ENCODE peak calls at places on chromosomes 5 and 9, in seven cellular contexts. Z is HCT116, J is SK-N-SH, G is HepG2, O is H1, B is GM12878, L is K562. U is an unnamed sample.

GRCh38 chr9:20701058-20701457 is 17.0 kb downstream of the FOCAD start:
- DNase-seq in O (no peak), B (no peak), G (no peak), Z (no peak), L (no peak), J (no peak), U (no peak)

GRCh38 chr5:150124596-150124995 is 31.0 kb downstream of the PDGFRB start:
- DNase-seq in Z (no peak), G (no peak), L (no peak), J (no peak), O (no peak), B (no peak), U (no peak)

GRCh38 chr9:78029601-78030552 is 1.7 kb downstream of the GNAQ start:
- DNase-seq in B (no peak), L (no peak), O (no peak), Z (no peak), J (no peak), G (no peak), U (peak; percentile 8)

GRCh38 chr9:112169368-112169767 is 5.7 kb downstream of the SUSD1 start:
- DNase-seq in O (no peak), L (no peak), Z (no peak), J (no peak), G (no peak), B (no peak), U (no peak)

GRCh38 chr5:6704361-6704851 is 8.8 kb upstream of the TENT4A start:
- DNase-seq in G (no peak), L (no peak), B (no peak), Z (no peak), O (no peak), J (no peak), U (no peak)

GRCh38 chr9:114925672-114926071 is 4.7 kb downstream of the TNFSF8 start:
- DNase-seq in L (no peak), O (peak; percentile 49), J (no peak), G (no peak), B (no peak), Z (no peak), U (peak; percentile 84)

GRCh38 chr5:134510970-134511795 is 14.3 kb upstream of the JADE2 start:
- DNase-seq in L (no peak), Z (no peak), O (peak; percentile 78), G (peak; percentile 65), J (no peak), B (no peak), U (peak; percentile 68)

GRCh38 chr9:107750741-107751521 is 261.4 kb upstream of the KLF4 start:
- DNase-seq in Z (peak; percentile 81), G (peak; percentile 13), B (no peak), J (no peak), L (no peak), O (no peak), U (no peak)

GRCh38 chr9:132232522-132232921 is 70.7 kb downstream of the NTNG2 start:
- DNase-seq in J (no peak), B (no peak), L (no peak), O (no peak), Z (no peak), G (no peak), U (no peak)

GRCh38 chr5:160956011-160956410 is 104.0 kb upstream of the ATP10B start:
- DNase-seq in O (no peak), Z (no peak), L (no peak), B (no peak), G (no peak), J (no peak), U (no peak)

GRCh38 chr9:35552837-35553236 is 52.2 kb upstream of the TESK1 start:
- DNase-seq in Z (no peak), J (no peak), G (no peak), B (no peak), L (no peak), O (no peak), U (no peak)

GRCh38 chr5:142821027-142821732 is 51.0 kb downstream of the ARHGAP26 start:
- DNase-seq in B (no peak), O (no peak), Z (no peak), L (no peak), J (no peak), G (no peak), U (no peak)

GRCh38 chr9:114538241-114538640 is 33.0 kb upstream of the WHRN start:
- DNase-seq in J (no peak), B (peak; percentile 7), O (peak; percentile 23), L (peak; percentile 30), Z (peak; percentile 88), G (peak; percentile 37), U (no peak)

GRCh38 chr5:103523319-103523718 is 39.3 kb downstream of the NUDT12 start:
- DNase-seq in B (no peak), L (no peak), J (no peak), Z (no peak), O (no peak), G (peak; percentile 61), U (no peak)

GRCh38 chr5:138351056-138351455 is 1.4 kb upstream of the KDM3B start:
- DNase-seq in B (no peak), O (no peak), J (no peak), G (no peak), L (no peak), Z (no peak), U (no peak)

GRCh38 chr9:135587658-135588057 is 26.1 kb downstream of the PAEP start:
- DNase-seq in B (no peak), L (peak; percentile 76), O (no peak), G (no peak), Z (no peak), J (no peak), U (no peak)

GRCh38 chr9:6034954-6035353 is 19.5 kb upstream of the RANBP6 start:
- DNase-seq in Z (no peak), J (no peak), G (peak; percentile 15), L (no peak), B (no peak), O (no peak), U (no peak)

GRCh38 chr5:142883438-142883837 is 113.3 kb downstream of the ARHGAP26 start:
- DNase-seq in B (no peak), J (no peak), L (no peak), G (no peak), Z (no peak), O (no peak), U (no peak)

GRCh38 chr9:35730486-35730854 is 1.5 kb downstream of the TLN1 start:
- DNase-seq in O (no peak), Z (no peak), J (no peak), B (no peak), G (no peak), L (no peak), U (no peak)

GRCh38 chr9:16824545-16825041 is 45.9 kb downstream of the BNC2 start:
- DNase-seq in B (no peak), O (no peak), J (peak; percentile 39), L (no peak), G (no peak), Z (no peak), U (no peak)

GRCh38 chr5:15248731-15249130 is 251.2 kb upstream of the FBXL7 start:
- DNase-seq in L (no peak), B (no peak), O (no peak), Z (no peak), G (no peak), J (no peak), U (no peak)

DNA sequence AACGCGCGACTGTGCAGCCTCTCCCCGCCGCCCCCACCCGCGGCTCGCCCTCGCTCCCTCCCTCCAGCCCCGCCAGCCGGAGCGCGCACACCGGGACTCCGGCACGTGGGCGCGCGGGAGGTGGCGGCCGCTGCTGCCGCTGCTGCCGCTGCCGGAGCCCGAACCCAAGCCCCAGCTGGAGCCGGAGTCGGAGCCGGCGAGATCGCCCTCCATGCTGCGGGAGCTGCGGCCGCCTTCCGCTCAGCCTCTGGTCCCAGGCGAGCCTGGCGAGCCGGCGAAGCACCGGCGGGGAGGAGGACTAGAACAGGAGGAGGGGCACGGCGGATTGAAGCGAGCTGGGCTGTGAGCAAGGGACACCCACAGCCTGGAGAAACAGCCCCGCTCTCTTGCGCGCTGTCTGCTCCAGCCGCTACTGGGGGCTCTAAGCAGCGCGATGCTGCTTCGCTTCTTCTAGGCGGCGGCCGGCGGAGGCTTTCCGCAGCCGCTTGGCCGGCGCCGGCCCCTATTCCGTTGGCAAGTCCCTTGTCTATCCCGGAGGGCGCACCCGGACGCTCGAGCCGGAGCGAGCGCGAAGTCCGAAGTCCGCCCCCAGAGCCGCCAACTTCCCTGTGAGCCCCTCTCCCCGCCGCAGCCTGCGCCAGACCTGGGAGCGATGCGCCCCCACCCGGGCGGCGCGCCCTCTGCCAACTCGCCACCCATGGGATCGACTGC is 598.7 kb upstream of the SGCD start:
- DNase-seq in J (peak; percentile 83), L (no peak), Z (no peak), B (no peak), O (no peak), G (no peak), U (peak; percentile 27)
- TF ChIP-seq YY1 in J (no peak), L (no peak), Z (no peak), B (no peak), O (peak; percentile 17), G (no peak), U (no peak)

DNA sequence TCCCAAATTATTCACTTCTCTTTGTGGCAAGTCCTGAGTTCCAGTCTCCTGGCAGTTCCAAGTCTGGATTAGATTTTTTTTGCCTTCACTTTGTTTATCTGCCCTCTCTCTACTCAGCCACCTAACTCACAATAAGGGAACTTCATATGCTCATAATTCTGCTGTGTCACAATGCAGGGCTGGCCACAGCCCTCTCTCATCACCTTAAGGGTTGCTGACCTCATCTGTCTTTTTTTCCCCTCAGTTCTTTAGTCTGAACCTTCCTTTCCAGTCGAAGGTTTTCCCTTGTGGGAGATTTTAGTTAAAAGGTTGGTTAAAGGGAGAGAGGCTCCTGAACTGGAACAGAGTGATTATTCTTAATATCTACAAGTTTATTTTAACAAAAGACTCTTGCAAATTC is 4.1 kb downstream of the BAG1 start:
- DNase-seq in B (no peak), O (no peak), J (no peak), L (no peak), Z (no peak), G (no peak), U (no peak)
- H3K36me3 ChIP-seq in B (peaks cover 29% of the 10 kb centered on the region), O (peaks cover 34% of the 10 kb centered on the region), J (peaks cover 54% of the 10 kb centered on the region), L (peaks cover 71% of the 10 kb centered on the region), Z (peaks cover 60% of the 10 kb centered on the region), G (peaks cover 28% of the 10 kb centered on the region), U (peaks cover 72% of the 10 kb centered on the region)

DNA sequence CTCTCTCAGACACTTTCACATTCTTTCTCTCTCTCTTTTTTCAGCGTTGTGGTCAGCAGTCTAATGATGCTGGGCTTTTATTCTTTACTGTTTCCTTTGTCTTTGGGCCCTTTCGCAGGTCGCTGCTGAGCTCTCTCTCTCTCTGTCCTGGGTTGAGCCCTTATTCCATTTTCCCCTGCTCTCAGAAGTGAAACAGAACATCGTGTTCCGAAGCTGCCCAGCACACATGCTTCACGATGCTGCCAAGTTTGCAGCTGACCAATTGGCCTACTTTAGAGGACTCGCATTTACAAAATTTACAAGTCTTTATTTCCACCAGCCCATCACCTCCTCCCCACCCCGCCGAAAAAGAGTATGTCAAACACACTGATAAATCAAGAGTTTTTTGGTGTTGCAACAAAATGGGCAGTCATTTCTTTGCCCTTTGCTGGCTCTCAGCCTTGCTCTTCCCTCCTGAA is 44.4 kb upstream of the PIK3R1 start:
- DNase-seq in L (no peak), Z (no peak), B (no peak), O (no peak), J (no peak), G (no peak), U (no peak)
- H3K4me3 ChIP-seq in L (no peak overlapping the region), Z (no peak overlapping the region), B (no peak overlapping the region), O (no peak overlapping the region), J (no peak overlapping the region), G (peak overlapping the region; percentile 34), U (no peak overlapping the region)

DNA sequence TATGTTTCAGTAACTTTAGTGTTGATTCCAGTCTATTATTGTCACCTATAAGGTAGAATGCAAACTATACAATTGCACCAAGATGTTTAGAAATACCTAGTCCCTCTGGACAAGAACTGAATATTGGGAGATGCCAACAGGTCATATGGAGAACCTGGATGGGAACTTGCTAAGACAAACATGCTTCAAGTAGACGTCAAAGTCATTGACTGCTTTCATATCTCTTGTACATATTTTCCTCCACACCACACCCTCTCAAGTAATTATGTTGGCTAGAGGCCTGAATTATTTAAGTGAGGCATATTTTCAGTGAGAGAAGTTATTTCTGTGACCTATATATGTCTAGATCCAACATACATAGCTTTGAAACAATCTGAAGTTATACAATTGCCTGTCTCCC is 453.3 kb downstream of the ELAVL2 start:
- DNase-seq in G (no peak), L (no peak), O (no peak), J (no peak), B (no peak), Z (no peak), U (no peak)
- TF ChIP-seq YY1 in G (no peak), L (no peak), O (no peak), J (no peak), B (no peak), Z (no peak), U (no peak)